ENCODE peak calls at places on chromosomes 11 and 22, in nine cellular contexts. P is fibroblast of lung; I is CD8-positive, alpha-beta T cell; Q is lower lobe of right lung; G is foreskin keratinocyte; O is neural progenitor cell; H is heart left ventricle; X is body of pancreas; E is pancreas. D is an unnamed sample.

GRCh38 chr11:70604630-70605520 is 206.5 kb downstream of the CTTN start:
- DNase-seq in P (peak; percentile 23), I (no peak), Q (peak; percentile 42), G (no peak), O (no peak), H (no peak), X (no peak), E (peak; percentile 41), D (no peak)

GRCh38 chr22:23410411-23410810 is 169.7 kb downstream of the IGLL1 start:
- DNase-seq in P (no peak), I (no peak), Q (no peak), G (no peak), O (no peak), H (no peak), X (no peak), E (no peak), D (no peak)

GRCh38 chr22:45731798-45732495 is 60.3 kb downstream of the ATXN10 start:
- DNase-seq in P (peak; percentile 60), I (no peak), Q (no peak), G (no peak), O (peak; percentile 17), H (no peak), X (no peak), E (no peak), D (no peak)

GRCh38 chr11:122729139-122729538 is 73.6 kb downstream of the UBASH3B start:
- DNase-seq in P (no peak), I (no peak), Q (no peak), G (no peak), O (no peak), H (no peak), X (no peak), E (no peak), D (no peak)

GRCh38 chr11:82505384-82505783 is 228.3 kb downstream of the FAM181B start:
- DNase-seq in P (no peak), I (no peak), Q (no peak), G (no peak), O (peak; percentile 63), H (no peak), X (no peak), E (no peak), D (no peak)

GRCh38 chr11:65293909-65294381 is 20.7 kb upstream of the CDC42EP2 start:
- DNase-seq in P (no peak), I (no peak), Q (no peak), G (no peak), O (no peak), H (peak; percentile 70), X (no peak), E (no peak), D (peak; percentile 69)

GRCh38 chr11:9461760-9462134 is 935 bp downstream of the ZNF143 start:
- DNase-seq in P (peak; percentile 49), I (no peak), Q (no peak), G (peak; percentile 22), O (no peak), H (no peak), X (no peak), E (no peak), D (no peak)

GRCh38 chr11:67429038-67429668 is 859 bp downstream of the RPS6KB2 start:
- DNase-seq in P (no peak), I (no peak), Q (no peak), G (peak; percentile 42), O (no peak), H (no peak), X (no peak), E (no peak), D (no peak)

GRCh38 chr22:27274770-27275449 is 526.6 kb downstream of the MN1 start:
- DNase-seq in P (peak; percentile 66), I (no peak), Q (no peak), G (no peak), O (no peak), H (no peak), X (no peak), E (no peak), D (no peak)

GRCh38 chr11:19651654-19652053 is 61.0 kb upstream of the NAV2 start:
- DNase-seq in P (no peak), I (no peak), Q (no peak), G (no peak), O (no peak), H (no peak), X (no peak), E (no peak), D (no peak)

GRCh38 chr11:69449320-69450063 is 32.0 kb upstream of the LINC01488 start:
- DNase-seq in P (peak; percentile 57), I (no peak), Q (peak; percentile 78), G (no peak), O (no peak), H (peak; percentile 85), X (peak; percentile 50), E (peak; percentile 68), D (peak; percentile 85)

GRCh38 chr11:129382583-129382982 is 6.9 kb downstream of the BARX2 start:
- DNase-seq in P (no peak), I (no peak), Q (no peak), G (no peak), O (no peak), H (no peak), X (no peak), E (no peak), D (no peak)

GRCh38 chr11:65485820-65486219 is 13.0 kb upstream of the MALAT1 start:
- DNase-seq in P (no peak), I (no peak), Q (no peak), G (peak; percentile 61), O (no peak), H (no peak), X (no peak), E (no peak), D (no peak)

GRCh38 chr11:93537767-93538261 is 5.4 kb downstream of the SMCO4 start:
- DNase-seq in P (peak; percentile 52), I (no peak), Q (peak; percentile 74), G (peak; percentile 34), O (no peak), H (no peak), X (peak; percentile 39), E (no peak), D (no peak)

GRCh38 chr11:13446444-13446843 is 16.6 kb downstream of the BTBD10 start:
- DNase-seq in P (peak; percentile 56), I (no peak), Q (no peak), G (peak; percentile 18), O (no peak), H (no peak), X (no peak), E (no peak), D (no peak)

GRCh38 chr11:58509730-58510129 is 1.8 kb upstream of the OR5B21 start:
- DNase-seq in P (no peak), I (no peak), Q (no peak), G (no peak), O (no peak), H (no peak), X (no peak), E (no peak), D (no peak)

GRCh38 chr11:58508814-58509213 is 909 bp upstream of the OR5B21 start:
- DNase-seq in P (no peak), I (no peak), Q (no peak), G (no peak), O (no peak), H (no peak), X (no peak), E (no peak), D (no peak)

GRCh38 chr11:58508005-58508404 is at the start of gene OR5B21:
- DNase-seq in P (no peak), I (no peak), Q (no peak), G (no peak), O (no peak), H (no peak), X (no peak), E (no peak), D (no peak)

GRCh38 chr11:58513747-58514367 is 6.0 kb upstream of the OR5B21 start:
- DNase-seq in P (peak; percentile 50), I (no peak), Q (no peak), G (peak; percentile 60), O (peak; percentile 75), H (no peak), X (peak; percentile 55), E (peak; percentile 44), D (peak; percentile 24)
- TF ChIP-seq CTCF in P (peak; percentile 70), I (peak; percentile 45), Q (peak; percentile 64), G (peak; percentile 87), O (peak; percentile 85), H (peak; percentile 69), X (peak; percentile 68), E (peak; percentile 45), D (peak; percentile 61)

GRCh38 chr22:24905909-24906308 is 40.6 kb downstream of the LHFPL7 start:
- DNase-seq in P (no peak), I (no peak), Q (no peak), G (no peak), O (no peak), H (no peak), X (no peak), E (no peak), D (no peak)
- H3K4me1 ChIP-seq in P (no peaks in the 10 kb centered on the region), I (no peaks in the 10 kb centered on the region), Q (no peaks in the 10 kb centered on the region), G (no peaks in the 10 kb centered on the region), O (no peaks in the 10 kb centered on the region), H (no peaks in the 10 kb centered on the region), X (no peaks in the 10 kb centered on the region), E (no peaks in the 10 kb centered on the region), D (no peaks in the 10 kb centered on the region)

DNA sequence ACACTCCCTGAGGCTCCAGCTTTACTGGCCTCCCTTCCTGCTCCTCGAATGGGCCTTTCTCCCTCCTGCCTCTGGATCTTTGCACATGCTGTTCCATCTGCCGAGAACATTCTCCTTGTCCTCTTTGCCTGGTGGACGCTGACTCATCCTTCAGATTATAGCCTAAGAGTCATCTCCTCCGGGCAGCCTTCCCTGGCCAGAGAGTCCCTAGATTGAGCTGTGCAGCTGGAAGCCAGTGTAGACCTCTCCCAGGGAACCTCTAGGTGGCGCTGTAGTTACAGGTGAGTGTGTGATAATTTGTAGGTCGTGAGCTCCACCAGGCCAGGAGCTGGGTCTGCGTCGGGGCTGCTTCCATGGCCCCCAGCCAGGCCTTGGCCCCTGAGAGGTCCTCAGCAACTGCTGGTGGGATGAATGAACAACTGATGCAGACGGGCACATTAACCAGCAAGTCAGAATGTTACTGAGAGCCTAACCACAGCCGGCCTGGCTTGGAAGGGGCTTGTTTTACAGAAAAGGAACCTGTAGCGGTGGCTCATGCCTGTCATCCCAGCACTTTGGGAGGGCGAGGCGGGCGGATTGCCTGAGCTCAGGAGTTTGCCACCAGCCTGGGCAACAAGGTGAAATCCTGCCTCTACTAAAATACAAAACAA is 8.7 kb downstream of the PNPLA5 start:
- DNase-seq in P (peak; percentile 75), I (peak; percentile 22), Q (no peak), G (peak; percentile 68), O (peak; percentile 90), H (no peak), X (peak; percentile 47), E (no peak), D (no peak)
- TF ChIP-seq CTCF in P (peak; percentile 40), I (peak; percentile 43), Q (peak; percentile 45), G (peak; percentile 83), O (peak; percentile 89), H (no peak), X (peak; percentile 19), E (no peak), D (peak; percentile 48)

GRCh38 chr11:44604171-44604581 is 38.7 kb downstream of the CD82 start:
- DNase-seq in P (peak; percentile 49), I (no peak), Q (no peak), G (no peak), O (no peak), H (no peak), X (no peak), E (no peak), D (no peak)
- H3K4me1 ChIP-seq in P (peaks cover 22% of the 10 kb centered on the region), I (peaks cover 9% of the 10 kb centered on the region), Q (peaks cover 63% of the 10 kb centered on the region), G (no peaks in the 10 kb centered on the region), O (peaks cover 52% of the 10 kb centered on the region), H (peaks cover 27% of the 10 kb centered on the region), X (no peaks in the 10 kb centered on the region), E (no peaks in the 10 kb centered on the region), D (peaks cover 39% of the 10 kb centered on the region)

D was measured in heart right ventricle.